ENCODE peak calls at places on chromosomes 3 and 15, in seven cellular contexts. X is GM12891, B is stomach, P is transverse colon, Q is Panc1, U is suprapubic skin, G is SK-N-SH. V is an unnamed sample.
A peak's percentile ranks its signal among the peaks of the same experiment; 100 is the strongest.

GRCh38 chr3:187150599-187150998 is 11.3 kb upstream of the RPL39L start:
- DNase-seq in G (no peak), P (peak; percentile 38), B (peak; percentile 48), U (no peak), X (no peak), Q (no peak), V (no peak)

GRCh38 chr3:110750201-110750600 is 321.4 kb upstream of the NECTIN3 start:
- DNase-seq in B (no peak), U (no peak), G (no peak), P (no peak), Q (no peak), X (no peak), V (no peak)

GRCh38 chr3:197327701-197328100 is 29.3 kb upstream of the DLG1 start:
- DNase-seq in Q (no peak), G (no peak), X (no peak), P (no peak), B (no peak), U (no peak), V (no peak)

GRCh38 chr3:43246956-43247355 is 39.4 kb upstream of the SNRK start:
- DNase-seq in B (no peak), G (no peak), P (peak; percentile 10), Q (no peak), X (no peak), U (no peak), V (no peak)

GRCh38 chr15:84878504-84878903 is 6.0 kb upstream of the SLC28A1 start:
- DNase-seq in Q (peak; percentile 17), P (peak; percentile 79), B (peak; percentile 79), G (peak; percentile 70), X (peak; percentile 56), U (no peak), V (peak; percentile 82)

GRCh38 chr3:149343951-149344350 is 10.5 kb upstream of the TM4SF18 start:
- DNase-seq in B (no peak), P (no peak), U (no peak), Q (no peak), G (peak; percentile 10), X (no peak), V (no peak)

GRCh38 chr3:194255252-194256039 is 95.7 kb downstream of the CPN2 start:
- DNase-seq in G (peak; percentile 71), U (peak; percentile 88), X (no peak), B (peak; percentile 48), Q (no peak), P (peak; percentile 39), V (peak; percentile 83)

GRCh38 chr3:145815707-145816413 is 345.1 kb downstream of the PLOD2 start:
- DNase-seq in U (no peak), X (no peak), G (no peak), P (no peak), B (no peak), Q (no peak), V (no peak)

GRCh38 chr3:183515968-183516851 is 39.3 kb downstream of the KLHL6 start:
- DNase-seq in Q (no peak), X (no peak), G (no peak), P (peak; percentile 59), B (no peak), U (no peak), V (no peak)

GRCh38 chr3:126126811-126127431 is 43.0 kb upstream of the SLC41A3 start:
- DNase-seq in G (peak; percentile 9), Q (no peak), P (no peak), B (peak; percentile 16), X (no peak), U (peak; percentile 72), V (peak; percentile 50)

GRCh38 chr3:14457999-14458398 is 55.6 kb downstream of the SLC6A6 start:
- DNase-seq in G (peak; percentile 50), Q (no peak), U (no peak), B (peak; percentile 53), X (no peak), P (no peak), V (no peak)

GRCh38 chr3:31859245-31859644 is 121.8 kb downstream of the OSBPL10 start:
- DNase-seq in G (no peak), B (no peak), U (no peak), X (no peak), P (no peak), Q (no peak), V (no peak)

GRCh38 chr3:8488436-8488835 is 13.2 kb upstream of the LMCD1 start:
- DNase-seq in B (no peak), P (no peak), U (no peak), G (no peak), Q (no peak), X (no peak), V (no peak)

GRCh38 chr3:12953201-12953712 is 111.9 kb upstream of the RPL32 start:
- DNase-seq in G (no peak), U (no peak), B (no peak), Q (no peak), X (no peak), P (no peak), V (no peak)

GRCh38 chr15:27127834-27128570 is 157.0 kb downstream of the GABRG3 start:
- DNase-seq in P (no peak), U (no peak), G (no peak), B (no peak), X (no peak), Q (no peak), V (no peak)

GRCh38 chr15:43939070-43939469 is 112.3 kb downstream of the WDR76 start:
- DNase-seq in U (no peak), Q (no peak), B (no peak), X (no peak), G (peak; percentile 40), P (peak; percentile 14), V (no peak)

GRCh38 chr3:124773351-124774304 is 43.4 kb downstream of the UMPS start:
- DNase-seq in G (no peak), P (no peak), X (no peak), U (no peak), B (no peak), Q (no peak), V (no peak)

GRCh38 chr15:71559098-71559497 is 251.3 kb upstream of the NR2E3 start:
- DNase-seq in B (no peak), P (no peak), X (no peak), Q (no peak), U (no peak), G (no peak), V (no peak)

GRCh38 chr3:65808407-65808806 is 230.3 kb downstream of the MAGI1 start:
- DNase-seq in G (no peak), P (no peak), B (no peak), X (no peak), Q (no peak), U (no peak), V (no peak)

GRCh38 chr3:9831253-9831652 is 12.6 kb downstream of the RPUSD3 start:
- DNase-seq in U (no peak), X (no peak), G (no peak), Q (no peak), B (no peak), P (no peak), V (no peak)

GRCh38 chr15:70152070-70152480 is 54.4 kb upstream of the TLE3 start:
- DNase-seq in U (no peak), P (no peak), B (peak; percentile 75), Q (no peak), G (no peak), X (no peak), V (peak; percentile 76)

GRCh38 chr3:195078891-195079440 is 192.0 kb downstream of the XXYLT1 start:
- DNase-seq in P (no peak), G (peak; percentile 53), U (no peak), X (no peak), B (no peak), Q (no peak), V (no peak)

GRCh38 chr15:52282418-52282817 is 13.2 kb downstream of the MYO5C start:
- DNase-seq in Q (no peak), G (no peak), X (no peak), P (no peak), B (no peak), U (no peak), V (no peak)
- TF ChIP-seq POLR2AphosphoS5 in Q (no peak), G (no peak), X (no peak), P (no peak), B (no peak), U (no peak), V (no peak)

GRCh38 chr3:61601831-61602230 is 40.5 kb downstream of the PTPRG start:
- DNase-seq in U (no peak), B (no peak), X (no peak), G (no peak), Q (no peak), P (no peak), V (peak; percentile 71)
- TF ChIP-seq POLR2AphosphoS5 in U (peak; percentile 30), B (peak; percentile 44), X (no peak), G (no peak), Q (no peak), P (no peak), V (no peak)

GRCh38 chr3:129513705-129514104 is 14.7 kb upstream of the RHO start:
- DNase-seq in X (no peak), Q (no peak), G (no peak), P (no peak), B (no peak), U (no peak), V (no peak)

GRCh38 chr3:129514563-129514962 is 13.9 kb upstream of the RHO start:
- DNase-seq in G (no peak), P (no peak), X (no peak), Q (no peak), B (no peak), U (no peak), V (no peak)

GRCh38 chr3:129512595-129512994 is 15.8 kb upstream of the RHO start:
- DNase-seq in X (no peak), U (no peak), G (no peak), P (no peak), Q (no peak), B (no peak), V (no peak)

GRCh38 chr3:129517516-129517915 is 10.9 kb upstream of the RHO start:
- DNase-seq in Q (no peak), U (no peak), X (no peak), B (no peak), G (peak; percentile 23), P (no peak), V (no peak)

DNA sequence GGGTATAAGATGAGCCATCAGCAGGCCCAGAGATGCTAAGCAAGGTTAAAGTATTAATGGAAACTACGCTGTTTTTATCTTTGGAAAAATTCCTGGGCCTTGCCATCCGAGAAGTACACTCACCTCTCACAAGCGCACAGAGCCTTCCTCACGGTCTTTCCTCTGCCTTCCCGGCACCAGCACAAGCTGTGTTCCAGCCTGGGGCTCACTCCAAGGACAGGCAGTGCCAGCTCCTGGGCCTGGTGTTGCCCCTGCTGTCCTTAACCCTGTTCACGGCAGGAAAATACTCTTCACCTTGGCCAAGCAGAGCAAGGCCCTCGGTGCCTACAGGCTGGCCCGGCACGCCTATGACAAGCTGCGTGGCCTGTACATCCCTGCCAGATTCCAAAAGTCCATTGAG is 14.3 kb upstream of the RHO start:
- DNase-seq in U (no peak), G (no peak), X (no peak), P (no peak), B (no peak), Q (no peak), V (no peak)
- TF ChIP-seq POLR2AphosphoS5 in U (no peak), G (no peak), X (no peak), P (no peak), B (no peak), Q (no peak), V (no peak)

DNA sequence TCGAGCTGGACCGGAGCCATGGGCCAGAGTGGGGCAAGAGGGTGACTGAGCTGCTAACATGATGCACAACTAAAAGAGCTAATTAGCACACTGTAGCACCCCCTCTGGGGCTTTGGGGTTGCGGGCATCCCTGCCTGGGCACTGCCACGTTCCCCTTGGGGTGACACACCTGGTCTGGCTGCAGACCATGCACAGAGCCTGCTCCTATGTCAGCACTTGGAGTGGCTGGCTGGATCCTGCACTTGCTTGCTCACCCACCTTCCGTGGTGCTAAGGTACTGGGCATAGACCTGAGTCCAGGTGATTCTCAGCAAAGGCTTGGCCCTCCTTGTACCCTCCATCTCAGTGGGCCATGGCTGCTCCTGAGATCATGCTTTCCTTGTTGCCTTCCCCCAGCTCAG is 12.8 kb upstream of the SPTBN5 start:
- DNase-seq in U (no peak), B (no peak), G (no peak), X (no peak), Q (no peak), P (no peak), V (no peak)
- TF ChIP-seq POLR2AphosphoS5 in U (no peak), B (no peak), G (no peak), X (peak; percentile 58), Q (no peak), P (no peak), V (no peak)